ENCODE peak calls at places on chromosomes 11 and 22, in four cellular contexts. W is aorta, F is iPS-NIHi11, L is amygdala. A is an unnamed sample.

GRCh38 chr22:50733521-50734342 is 4.3 kb upstream of the ACR start:
- DNase-seq in W (peak), L (peak), F (no peak), A (peak)

GRCh38 chr11:12105471-12105870 is 4.9 kb upstream of the MICAL2 start:
- DNase-seq in W (no peak), F (no peak), L (no peak), A (no peak)

GRCh38 chr11:104159356-104159755 is 4.6 kb downstream of the PDGFD start:
- DNase-seq in W (no peak), F (no peak), L (no peak), A (no peak)

GRCh38 chr22:45207981-45208664 is 32.6 kb downstream of the KIAA0930 start:
- DNase-seq in W (peak), L (peak), F (no peak), A (no peak)

GRCh38 chr11:57566564-57567209 is 785 bp downstream of the UBE2L6 start:
- DNase-seq in L (no peak), F (no peak), W (no peak), A (no peak)

GRCh38 chr11:60485987-60486386 is 6.6 kb upstream of the MS4A12 start:
- DNase-seq in W (no peak), F (peak), L (no peak), A (no peak)

GRCh38 chr22:28282346-28282745 is 363.3 kb upstream of the PITPNB start:
- DNase-seq in W (no peak), F (no peak), L (no peak), A (no peak)

GRCh38 chr22:19727310-19728150 is 4.2 kb downstream of the GP1BB start:
- DNase-seq in L (no peak), F (no peak), W (no peak), A (no peak)

GRCh38 chr11:6067502-6067901 is 36.9 kb upstream of the OR56A1 start:
- DNase-seq in L (no peak), W (no peak), F (no peak), A (no peak)

GRCh38 chr11:15342163-15342562 is 227.4 kb downstream of the INSC start:
- DNase-seq in L (no peak), F (peak), W (no peak), A (no peak)

GRCh38 chr11:64844330-64845124 is at the start of gene CDC42BPG:
- DNase-seq in W (peak), L (no peak), F (peak), A (peak)

GRCh38 chr11:116397556-116398167 is 375.1 kb downstream of the BUD13 start:
- DNase-seq in L (no peak), F (no peak), W (no peak), A (no peak)